ENCODE peak calls at places on chromosomes 2 and 18, in eight cellular contexts. U is AG08395; O is HFF-Myc; Q is H1; D is cortex of kidney; Z is activated CD4-positive, alpha-beta T cell treated with anti-CD3 and anti-CD28 coated beads, Interleukin-2, amount 50 U/mL, for 24 hours; C is NCI-H1105; L is CD4-positive, alpha-beta memory T cell. R is an unnamed sample.

GRCh38 chr2:119367472-119368099 is 809 bp downstream of the DBI start:
- DNase-seq in U (peak), O (no peak), Q (no peak), D (no peak), Z (peak), C (peak), L (peak), R (peak)

GRCh38 chr2:224847961-224848850 is 132.0 kb upstream of the CCDC195 start:
- DNase-seq in U (peak), O (peak), Q (no peak), D (no peak), Z (no peak), C (peak), L (no peak), R (peak)

GRCh38 chr2:23390152-23390551 is 5.2 kb downstream of the KLHL29 start:
- DNase-seq in U (no peak), O (no peak), Q (no peak), D (no peak), Z (no peak), C (peak), L (no peak), R (no peak)

GRCh38 chr2:12720181-12720580 is 3.4 kb downstream of the TRIB2 start:
- DNase-seq in U (no peak), O (no peak), Q (no peak), D (no peak), Z (no peak), C (no peak), L (no peak), R (no peak)

GRCh38 chr18:74376523-74376922 is 60.9 kb downstream of the C18orf63 start:
- DNase-seq in U (no peak), O (no peak), Q (no peak), D (no peak), Z (no peak), C (no peak), L (no peak), R (no peak)

GRCh38 chr2:44549099-44549471 is 187.3 kb downstream of the CAMKMT start:
- DNase-seq in U (peak), O (peak), Q (no peak), D (no peak), Z (no peak), C (no peak), L (no peak), R (no peak)

GRCh38 chr2:3291750-3292149 is 85.9 kb downstream of the EIPR1 start:
- DNase-seq in U (no peak), O (no peak), Q (no peak), D (no peak), Z (no peak), C (no peak), L (no peak), R (no peak)

GRCh38 chr2:216574046-216574445 is 59.2 kb upstream of the IGFBP2 start:
- DNase-seq in U (peak), O (no peak), Q (no peak), D (no peak), Z (no peak), C (no peak), L (no peak), R (no peak)

GRCh38 chr2:159200498-159200897 is 86.0 kb downstream of the WDSUB1 start:
- DNase-seq in U (no peak), O (no peak), Q (no peak), D (no peak), Z (no peak), C (no peak), L (no peak), R (no peak)

GRCh38 chr2:102803897-102804217 is 42.0 kb downstream of the TMEM182 start:
- DNase-seq in U (no peak), O (no peak), Q (no peak), D (no peak), Z (no peak), C (no peak), L (no peak), R (no peak)

GRCh38 chr2:164841719-164842623 is at the start of gene COBLL1:
- DNase-seq in U (peak), O (peak), Q (no peak), D (no peak), Z (no peak), C (peak), L (peak), R (peak)

GRCh38 chr2:96431319-96431718 is 73.8 kb downstream of the NEURL3 start:
- DNase-seq in U (no peak), O (no peak), Q (no peak), D (no peak), Z (no peak), C (no peak), L (no peak), R (peak)

GRCh38 chr2:206011795-206012194 is 74.2 kb downstream of the INO80D start:
- DNase-seq in U (no peak), O (peak), Q (no peak), D (no peak), Z (no peak), C (no peak), L (no peak), R (no peak)

GRCh38 chr2:29053223-29053622 is 21.1 kb downstream of the PCARE start:
- DNase-seq in U (no peak), O (no peak), Q (no peak), D (no peak), Z (no peak), C (no peak), L (no peak), R (no peak)

GRCh38 chr2:24304621-24305020 is 55.7 kb downstream of the ITSN2 start:
- DNase-seq in U (no peak), O (no peak), Q (no peak), D (no peak), Z (no peak), C (no peak), L (no peak), R (no peak)